ENCODE peak calls at places on chromosome 1, in nine cellular contexts. One of them, this sample, is unnamed.

GRCh38 chr1:87474098-87474497 is 145.4 kb downstream of the LMO4 start:
- DNase-seq in left ventricle myocardium inferior: no peak
- DNase-seq in uterus: no peak
- DNase-seq in HepG2: no peak
- DNase-seq in cardiac muscle cell: no peak
- DNase-seq in RWPE1: no peak
- DNase-seq in GM23248: no peak
- DNase-seq in body of pancreas: no peak
- DNase-seq in iPS DF 6.9: no peak
- DNase-seq in this sample: no peak

GRCh38 chr1:219432191-219432606 is 180.7 kb downstream of the ZC3H11B start:
- DNase-seq in body of pancreas: no peak
- DNase-seq in HepG2: no peak
- DNase-seq in cardiac muscle cell: no peak
- DNase-seq in GM23248: no peak
- DNase-seq in iPS DF 6.9: no peak
- DNase-seq in RWPE1: no peak
- DNase-seq in left ventricle myocardium inferior: no peak
- DNase-seq in uterus: no peak
- DNase-seq in this sample: no peak

GRCh38 chr1:93114403-93114802 is 35.3 kb downstream of the MTF2 start:
- DNase-seq in cardiac muscle cell: no peak
- DNase-seq in RWPE1: no peak
- DNase-seq in GM23248: peak
- DNase-seq in body of pancreas: no peak
- DNase-seq in left ventricle myocardium inferior: no peak
- DNase-seq in HepG2: peak
- DNase-seq in uterus: no peak
- DNase-seq in iPS DF 6.9: no peak
- DNase-seq in this sample: no peak

GRCh38 chr1:160226623-160227022 is 21.4 kb downstream of the PEA15 start:
- DNase-seq in uterus: no peak
- DNase-seq in iPS DF 6.9: no peak
- DNase-seq in RWPE1: no peak
- DNase-seq in GM23248: no peak
- DNase-seq in body of pancreas: no peak
- DNase-seq in cardiac muscle cell: no peak
- DNase-seq in left ventricle myocardium inferior: no peak
- DNase-seq in HepG2: no peak
- DNase-seq in this sample: no peak

GRCh38 chr1:17839641-17840196 is 84.6 kb downstream of the ACTL8 start:
- DNase-seq in GM23248: no peak
- DNase-seq in cardiac muscle cell: no peak
- DNase-seq in uterus: no peak
- DNase-seq in body of pancreas: no peak
- DNase-seq in left ventricle myocardium inferior: no peak
- DNase-seq in RWPE1: no peak
- DNase-seq in HepG2: no peak
- DNase-seq in iPS DF 6.9: no peak
- DNase-seq in this sample: no peak

GRCh38 chr1:77406661-77407060 is 124.8 kb downstream of the AK5 start:
- DNase-seq in body of pancreas: no peak
- DNase-seq in HepG2: no peak
- DNase-seq in GM23248: peak
- DNase-seq in left ventricle myocardium inferior: no peak
- DNase-seq in iPS DF 6.9: no peak
- DNase-seq in RWPE1: no peak
- DNase-seq in uterus: no peak
- DNase-seq in cardiac muscle cell: no peak
- DNase-seq in this sample: no peak

GRCh38 chr1:247905899-247906503 is 10.6 kb downstream of the OR2W3 start:
- DNase-seq in iPS DF 6.9: no peak
- DNase-seq in left ventricle myocardium inferior: no peak
- DNase-seq in cardiac muscle cell: no peak
- DNase-seq in HepG2: no peak
- DNase-seq in uterus: no peak
- DNase-seq in RWPE1: no peak
- DNase-seq in GM23248: no peak
- DNase-seq in body of pancreas: no peak
- DNase-seq in this sample: no peak

GRCh38 chr1:2438038-2438437 is 25.7 kb upstream of the PEX10 start:
- DNase-seq in left ventricle myocardium inferior: no peak
- DNase-seq in RWPE1: no peak
- DNase-seq in GM23248: peak
- DNase-seq in cardiac muscle cell: no peak
- DNase-seq in iPS DF 6.9: no peak
- DNase-seq in body of pancreas: no peak
- DNase-seq in HepG2: no peak
- DNase-seq in uterus: no peak
- DNase-seq in this sample: no peak

GRCh38 chr1:206949641-206950040 is 3.4 kb upstream of the PIGR start:
- DNase-seq in body of pancreas: no peak
- DNase-seq in iPS DF 6.9: no peak
- DNase-seq in cardiac muscle cell: no peak
- DNase-seq in left ventricle myocardium inferior: no peak
- DNase-seq in GM23248: no peak
- DNase-seq in RWPE1: no peak
- DNase-seq in uterus: no peak
- DNase-seq in HepG2: no peak
- DNase-seq in this sample: no peak

GRCh38 chr1:206944703-206945102 is 1.6 kb downstream of the PIGR start:
- DNase-seq in uterus: no peak
- DNase-seq in body of pancreas: no peak
- DNase-seq in iPS DF 6.9: no peak
- DNase-seq in GM23248: no peak
- DNase-seq in cardiac muscle cell: no peak
- DNase-seq in HepG2: no peak
- DNase-seq in left ventricle myocardium inferior: no peak
- DNase-seq in RWPE1: no peak
- DNase-seq in this sample: no peak

GRCh38 chr1:206946261-206946660 is at the start of gene PIGR:
- DNase-seq in uterus: no peak
- DNase-seq in iPS DF 6.9: no peak
- DNase-seq in HepG2: no peak
- DNase-seq in cardiac muscle cell: no peak
- DNase-seq in left ventricle myocardium inferior: no peak
- DNase-seq in body of pancreas: peak
- DNase-seq in GM23248: no peak
- DNase-seq in RWPE1: no peak
- DNase-seq in this sample: peak

GRCh38 chr1:206949208-206949607 is 2.9 kb upstream of the PIGR start:
- DNase-seq in HepG2: no peak
- DNase-seq in body of pancreas: no peak
- DNase-seq in uterus: no peak
- DNase-seq in iPS DF 6.9: no peak
- DNase-seq in GM23248: no peak
- DNase-seq in RWPE1: no peak
- DNase-seq in cardiac muscle cell: no peak
- DNase-seq in left ventricle myocardium inferior: no peak
- DNase-seq in this sample: no peak

DNA sequence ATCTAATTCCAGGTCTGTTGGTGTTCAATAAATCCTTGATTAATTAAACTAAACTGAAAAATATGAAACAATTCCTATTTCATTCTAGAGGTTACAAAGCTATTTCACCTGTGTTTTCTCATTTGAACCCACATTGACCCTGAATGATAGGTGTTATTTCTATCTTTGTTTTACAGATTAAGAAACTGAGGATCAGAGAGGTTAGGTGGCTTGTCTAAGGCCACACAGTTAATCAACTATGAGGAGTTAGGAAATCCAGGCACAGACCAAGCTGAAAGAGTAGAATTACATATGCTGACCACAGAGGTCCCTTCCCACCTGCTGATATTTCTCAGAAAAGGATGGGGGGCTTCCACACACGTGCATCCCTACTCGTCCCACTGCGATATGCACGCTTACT is 487 bp downstream of the PIGR start:
- DNase-seq in HepG2: no peak
- DNase-seq in body of pancreas: no peak
- DNase-seq in RWPE1: no peak
- DNase-seq in cardiac muscle cell: no peak
- DNase-seq in GM23248: no peak
- DNase-seq in uterus: no peak
- DNase-seq in left ventricle myocardium inferior: no peak
- DNase-seq in iPS DF 6.9: no peak
- DNase-seq in this sample: no peak
- H3K27ac ChIP-seq in HepG2: no peak
- H3K27ac ChIP-seq in body of pancreas: no peak
- H3K27ac ChIP-seq in RWPE1: no peak
- H3K27ac ChIP-seq in cardiac muscle cell: no peak
- H3K27ac ChIP-seq in GM23248: no peak
- H3K27ac ChIP-seq in uterus: no peak
- H3K27ac ChIP-seq in left ventricle myocardium inferior: no peak
- H3K27ac ChIP-seq in iPS DF 6.9: no peak
- H3K27ac ChIP-seq in this sample: peak

GRCh38 chr1:54339126-54339525 is 67.1 kb downstream of the SSBP3 start:
- DNase-seq in RWPE1: no peak
- DNase-seq in body of pancreas: no peak
- DNase-seq in iPS DF 6.9: no peak
- DNase-seq in cardiac muscle cell: no peak
- DNase-seq in HepG2: no peak
- DNase-seq in GM23248: no peak
- DNase-seq in uterus: no peak
- DNase-seq in left ventricle myocardium inferior: no peak
- DNase-seq in this sample: no peak
- H3K27ac ChIP-seq in RWPE1: no peak
- H3K27ac ChIP-seq in body of pancreas: no peak
- H3K27ac ChIP-seq in iPS DF 6.9: no peak
- H3K27ac ChIP-seq in cardiac muscle cell: peak
- H3K27ac ChIP-seq in HepG2: no peak
- H3K27ac ChIP-seq in GM23248: no peak
- H3K27ac ChIP-seq in uterus: no peak
- H3K27ac ChIP-seq in left ventricle myocardium inferior: peak
- H3K27ac ChIP-seq in this sample: no peak

GRCh38 chr1:226568077-226568831 is 19.7 kb downstream of the STUM start:
- DNase-seq in RWPE1: no peak
- DNase-seq in uterus: peak
- DNase-seq in cardiac muscle cell: peak
- DNase-seq in iPS DF 6.9: peak
- DNase-seq in GM23248: peak
- DNase-seq in body of pancreas: no peak
- DNase-seq in left ventricle myocardium inferior: no peak
- DNase-seq in HepG2: peak
- DNase-seq in this sample: no peak

GRCh38 chr1:226571901-226572300 is 23.3 kb downstream of the STUM start:
- DNase-seq in HepG2: no peak
- DNase-seq in cardiac muscle cell: no peak
- DNase-seq in RWPE1: no peak
- DNase-seq in GM23248: no peak
- DNase-seq in body of pancreas: no peak
- DNase-seq in uterus: no peak
- DNase-seq in left ventricle myocardium inferior: no peak
- DNase-seq in iPS DF 6.9: no peak
- DNase-seq in this sample: no peak

GRCh38 chr1:226569879-226570547 is 21.4 kb downstream of the STUM start:
- DNase-seq in HepG2: peak
- DNase-seq in body of pancreas: no peak
- DNase-seq in left ventricle myocardium inferior: no peak
- DNase-seq in GM23248: peak
- DNase-seq in RWPE1: no peak
- DNase-seq in uterus: no peak
- DNase-seq in iPS DF 6.9: peak
- DNase-seq in cardiac muscle cell: peak
- DNase-seq in this sample: no peak

GRCh38 chr1:226566234-226566633 is 17.7 kb downstream of the STUM start:
- DNase-seq in HepG2: no peak
- DNase-seq in iPS DF 6.9: no peak
- DNase-seq in GM23248: no peak
- DNase-seq in cardiac muscle cell: no peak
- DNase-seq in body of pancreas: no peak
- DNase-seq in left ventricle myocardium inferior: no peak
- DNase-seq in uterus: no peak
- DNase-seq in RWPE1: no peak
- DNase-seq in this sample: no peak

GRCh38 chr1:226568975-226569741 is 20.6 kb downstream of the STUM start:
- DNase-seq in cardiac muscle cell: no peak
- DNase-seq in uterus: no peak
- DNase-seq in RWPE1: no peak
- DNase-seq in GM23248: no peak
- DNase-seq in HepG2: no peak
- DNase-seq in left ventricle myocardium inferior: no peak
- DNase-seq in iPS DF 6.9: no peak
- DNase-seq in body of pancreas: no peak
- DNase-seq in this sample: no peak
- H3K27ac ChIP-seq in cardiac muscle cell: no peak
- H3K27ac ChIP-seq in uterus: peak
- H3K27ac ChIP-seq in RWPE1: no peak
- H3K27ac ChIP-seq in GM23248: no peak
- H3K27ac ChIP-seq in HepG2: no peak
- H3K27ac ChIP-seq in left ventricle myocardium inferior: no peak
- H3K27ac ChIP-seq in iPS DF 6.9: no peak
- H3K27ac ChIP-seq in body of pancreas: no peak
- H3K27ac ChIP-seq in this sample: no peak

GRCh38 chr1:15724949-15725880 is 10.8 kb upstream of the SLC25A34 start:
- DNase-seq in cardiac muscle cell: no peak
- DNase-seq in left ventricle myocardium inferior: no peak
- DNase-seq in RWPE1: no peak
- DNase-seq in iPS DF 6.9: no peak
- DNase-seq in HepG2: no peak
- DNase-seq in uterus: no peak
- DNase-seq in body of pancreas: no peak
- DNase-seq in GM23248: no peak
- DNase-seq in this sample: no peak
- H3K27ac ChIP-seq in cardiac muscle cell: no peak
- H3K27ac ChIP-seq in left ventricle myocardium inferior: no peak
- H3K27ac ChIP-seq in RWPE1: peak
- H3K27ac ChIP-seq in iPS DF 6.9: no peak
- H3K27ac ChIP-seq in HepG2: no peak
- H3K27ac ChIP-seq in uterus: no peak
- H3K27ac ChIP-seq in body of pancreas: no peak
- H3K27ac ChIP-seq in GM23248: no peak
- H3K27ac ChIP-seq in this sample: no peak

DNA sequence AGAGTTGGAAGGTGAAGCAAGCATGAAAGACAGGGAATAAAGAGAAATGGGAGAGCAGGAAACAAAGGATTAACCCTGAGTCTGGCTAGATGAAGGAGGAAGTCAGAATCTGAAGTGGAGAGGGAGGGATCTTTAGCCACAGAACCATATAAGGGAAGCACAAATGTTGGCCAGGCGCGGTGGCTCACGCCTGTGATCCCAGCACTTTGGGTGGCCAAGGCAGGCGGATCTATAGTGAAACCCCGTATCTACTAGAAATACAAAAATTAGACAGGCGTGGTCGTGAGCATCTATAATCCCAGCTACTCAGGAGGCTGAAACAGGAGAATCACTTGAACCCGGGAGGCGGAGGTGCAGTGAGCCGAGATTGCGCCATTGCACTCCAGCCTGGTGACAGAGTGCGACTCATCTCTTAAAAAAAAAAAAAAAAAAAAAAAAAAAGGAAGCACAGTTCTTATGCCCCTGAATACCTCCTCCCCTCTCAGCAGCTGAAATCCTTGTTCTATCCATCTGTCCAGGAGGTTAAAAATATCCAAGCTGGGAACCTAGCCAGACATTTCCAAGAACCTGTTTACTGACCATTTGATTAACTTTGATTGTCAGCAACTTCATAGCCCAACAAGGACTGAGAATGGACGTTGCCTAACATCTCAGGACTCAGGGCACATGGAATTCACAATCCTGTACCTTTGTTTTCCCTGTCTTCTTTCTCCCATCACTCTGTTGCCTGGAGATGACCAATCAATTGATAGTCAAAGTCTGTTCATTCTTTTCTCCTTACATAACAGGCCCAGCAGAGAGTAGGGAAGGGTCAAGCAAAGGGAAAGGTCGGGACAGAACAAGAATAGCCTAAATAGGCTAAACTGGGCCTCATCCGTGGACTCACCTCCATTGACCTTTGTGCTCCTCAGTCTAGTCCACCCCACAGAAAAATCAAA is 10.6 kb downstream of the TXNIP start:
- DNase-seq in iPS DF 6.9: no peak
- DNase-seq in left ventricle myocardium inferior: peak
- DNase-seq in RWPE1: no peak
- DNase-seq in uterus: peak
- DNase-seq in body of pancreas: no peak
- DNase-seq in GM23248: peak
- DNase-seq in HepG2: peak
- DNase-seq in cardiac muscle cell: peak
- DNase-seq in this sample: peak
- H3K27ac ChIP-seq in iPS DF 6.9: no peak
- H3K27ac ChIP-seq in left ventricle myocardium inferior: peak
- H3K27ac ChIP-seq in RWPE1: peak
- H3K27ac ChIP-seq in uterus: peak
- H3K27ac ChIP-seq in body of pancreas: peak
- H3K27ac ChIP-seq in GM23248: peak
- H3K27ac ChIP-seq in HepG2: no peak
- H3K27ac ChIP-seq in cardiac muscle cell: peak
- H3K27ac ChIP-seq in this sample: peak